ENCODE peak calls at places on chromosome 7, in seven cellular contexts. R, K, T, E, F, X and A are unnamed samples.

GRCh38 chr7:20598479-20599419 is 16.7 kb upstream of the ABCB5 start:
- DNase-seq in R (peak; percentile 51), K (peak; percentile 81), T (no peak), E (peak; percentile 95), F (peak; percentile 71), X (peak; percentile 66), A (peak; percentile 83)

GRCh38 chr7:101094791-101095375 is 9.6 kb downstream of the TRIM56 start:
- DNase-seq in R (no peak), K (peak; percentile 69), T (peak; percentile 66), E (peak; percentile 63), F (peak; percentile 67), X (no peak), A (peak; percentile 78)

GRCh38 chr7:139355320-139355719 is 4.4 kb upstream of the LUC7L2 start:
- DNase-seq in R (no peak), K (peak; percentile 41), T (no peak), E (no peak), F (no peak), X (no peak), A (peak; percentile 27)

GRCh38 chr7:44402401-44403096 is 77.2 kb upstream of the CAMK2B start:
- DNase-seq in R (no peak), K (no peak), T (no peak), E (no peak), F (no peak), X (no peak), A (no peak)

GRCh38 chr7:44251851-44252250 is 51.1 kb downstream of the YKT6 start:
- DNase-seq in R (no peak), K (no peak), T (no peak), E (no peak), F (no peak), X (no peak), A (no peak)

GRCh38 chr7:81186691-81187090 is 267.8 kb upstream of the SEMA3C start:
- DNase-seq in R (no peak), K (peak; percentile 65), T (no peak), E (no peak), F (peak; percentile 24), X (no peak), A (no peak)

GRCh38 chr7:53325061-53325460 is 289.6 kb downstream of the POM121L12 start:
- DNase-seq in R (no peak), K (no peak), T (no peak), E (peak; percentile 62), F (no peak), X (no peak), A (no peak)

GRCh38 chr7:136399378-136399777 is 422.2 kb upstream of the MTPN start:
- DNase-seq in R (no peak), K (no peak), T (no peak), E (no peak), F (no peak), X (no peak), A (no peak)

GRCh38 chr7:7713730-7714129 is 4.7 kb downstream of the RPA3 start:
- DNase-seq in R (no peak), K (no peak), T (no peak), E (no peak), F (no peak), X (no peak), A (no peak)

GRCh38 chr7:50436133-50436802 is 13.9 kb downstream of the FIGNL1 start:
- DNase-seq in R (no peak), K (peak; percentile 74), T (no peak), E (peak; percentile 43), F (peak; percentile 82), X (peak; percentile 59), A (peak; percentile 77)

GRCh38 chr7:92765725-92766124 is 70.6 kb downstream of the CDK6 start:
- DNase-seq in R (no peak), K (peak; percentile 73), T (no peak), E (no peak), F (peak; percentile 88), X (peak; percentile 83), A (peak; percentile 88)

GRCh38 chr7:2512713-2513112 is 6.9 kb upstream of the LFNG start:
- DNase-seq in R (no peak), K (no peak), T (no peak), E (no peak), F (no peak), X (no peak), A (no peak)

GRCh38 chr7:130903358-130903974 is 169.5 kb upstream of the KLF14 start:
- DNase-seq in R (no peak), K (peak; percentile 99), T (no peak), E (peak; percentile 88), F (peak; percentile 98), X (peak; percentile 90), A (peak; percentile 83)

GRCh38 chr7:30264052-30264451 is 20.3 kb upstream of the ZNRF2 start:
- DNase-seq in R (no peak), K (no peak), T (no peak), E (no peak), F (no peak), X (no peak), A (no peak)

GRCh38 chr7:148515237-148515636 is 75.3 kb upstream of the C7orf33 start:
- DNase-seq in R (no peak), K (no peak), T (no peak), E (no peak), F (no peak), X (no peak), A (no peak)

GRCh38 chr7:45679516-45679915 is 105.3 kb downstream of the ADCY1 start:
- DNase-seq in R (no peak), K (no peak), T (peak; percentile 3), E (no peak), F (no peak), X (no peak), A (no peak)

GRCh38 chr7:142012825-142013506 is 17.3 kb downstream of the MGAM start:
- DNase-seq in R (peak; percentile 0), K (no peak), T (no peak), E (no peak), F (no peak), X (peak; percentile 47), A (peak; percentile 20)

GRCh38 chr7:40986351-40986873 is 716.5 kb downstream of the INHBA start:
- DNase-seq in R (no peak), K (peak; percentile 98), T (no peak), E (no peak), F (peak; percentile 98), X (peak; percentile 49), A (peak; percentile 93)

GRCh38 chr7:104482362-104483042 is 154.1 kb downstream of the LHFPL3 start:
- DNase-seq in R (no peak), K (no peak), T (peak; percentile 77), E (no peak), F (no peak), X (no peak), A (no peak)

GRCh38 chr7:19871102-19871501 is 97.7 kb upstream of the TMEM196 start:
- DNase-seq in R (no peak), K (no peak), T (no peak), E (no peak), F (no peak), X (no peak), A (no peak)

GRCh38 chr7:101973130-101973529 is 155.7 kb downstream of the CUX1 start:
- DNase-seq in R (no peak), K (no peak), T (no peak), E (no peak), F (no peak), X (no peak), A (no peak)

GRCh38 chr7:135420786-135421185 is 89.1 kb downstream of the CNOT4 start:
- DNase-seq in R (no peak), K (no peak), T (no peak), E (no peak), F (peak; percentile 17), X (peak; percentile 20), A (peak; percentile 4)

GRCh38 chr7:2554654-2555053 is 670 bp downstream of the BRAT1 start:
- DNase-seq in R (no peak), K (no peak), T (no peak), E (peak; percentile 6), F (no peak), X (no peak), A (peak; percentile 14)

GRCh38 chr7:157139142-157140117 is 704 bp downstream of the UBE3C start:
- DNase-seq in R (peak; percentile 15), K (peak; percentile 39), T (peak; percentile 55), E (no peak), F (peak; percentile 38), X (no peak), A (peak; percentile 80)

GRCh38 chr7:5596046-5596895 is 172.6 kb upstream of the TNRC18 start:
- DNase-seq in R (no peak), K (peak; percentile 92), T (peak; percentile 71), E (peak; percentile 88), F (peak; percentile 95), X (peak; percentile 90), A (peak; percentile 95)

GRCh38 chr7:5594616-5595544 is 171.2 kb upstream of the TNRC18 start:
- DNase-seq in R (peak; percentile 66), K (peak; percentile 36), T (no peak), E (peak; percentile 55), F (peak; percentile 38), X (peak; percentile 60), A (peak; percentile 73)

GRCh38 chr7:5597772-5598171 is 174.1 kb upstream of the TNRC18 start:
- DNase-seq in R (no peak), K (no peak), T (no peak), E (no peak), F (no peak), X (no peak), A (peak; percentile 57)

GRCh38 chr7:5596896-5597246 is 173.2 kb upstream of the TNRC18 start:
- DNase-seq in R (no peak), K (no peak), T (no peak), E (no peak), F (no peak), X (no peak), A (peak; percentile 23)

DNA sequence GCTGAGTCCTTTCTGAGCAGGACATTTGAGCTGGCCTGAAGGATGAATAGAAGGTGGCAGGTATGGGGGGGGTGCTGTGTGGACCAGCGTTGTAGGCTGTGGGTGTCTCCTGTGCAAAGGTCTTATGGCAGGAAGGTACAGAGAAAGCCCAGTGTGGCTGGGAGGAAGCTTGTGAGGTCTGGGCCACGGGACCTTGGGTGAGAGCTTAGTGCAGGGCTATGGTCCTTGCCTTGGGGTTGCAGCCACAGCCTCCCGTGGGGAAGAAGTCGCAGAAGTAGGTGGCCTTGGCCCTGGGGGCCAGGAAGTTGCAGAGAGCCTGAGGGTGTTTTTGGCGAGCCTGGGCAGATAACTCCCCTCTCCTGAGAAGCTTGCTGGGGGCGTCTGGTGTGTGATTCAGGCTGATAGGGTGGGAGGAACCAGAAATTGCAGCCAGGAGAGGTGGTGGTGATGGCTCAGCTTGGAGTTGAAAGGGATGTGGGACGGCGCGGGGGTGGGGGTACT is 172.0 kb upstream of the TNRC18 start:
- DNase-seq in R (no peak), K (no peak), T (no peak), E (no peak), F (peak; percentile 76), X (peak; percentile 78), A (no peak)
- H3K4me1 ChIP-seq in R (peaks cover 22% of the 10 kb centered on the region), K (peaks cover 31% of the 10 kb centered on the region), T (peaks cover 19% of the 10 kb centered on the region), E (peaks cover 44% of the 10 kb centered on the region), F (peaks cover 33% of the 10 kb centered on the region), X (peaks cover 50% of the 10 kb centered on the region), A (peaks cover 43% of the 10 kb centered on the region)

GRCh38 chr7:97731736-97732370 is at the start of gene TAC1:
- DNase-seq in R (peak; percentile 43), K (peak; percentile 11), T (no peak), E (no peak), F (no peak), X (no peak), A (peak; percentile 22)
- H3K9ac ChIP-seq in R (peak within 1 kb of the TSS; percentile 77), K (no peak within 1 kb of the TSS), T (no peak within 1 kb of the TSS), E (no peak within 1 kb of the TSS), F (no peak within 1 kb of the TSS), X (no peak within 1 kb of the TSS), A (no peak within 1 kb of the TSS)

GRCh38 chr7:37342665-37343471 is 105.8 kb downstream of the ELMO1 start:
- DNase-seq in R (no peak), K (no peak), T (peak; percentile 27), E (peak; percentile 37), F (no peak), X (peak; percentile 12), A (no peak)
- H3K4me3 ChIP-seq in R (no peak overlapping the region), K (no peak overlapping the region), T (no peak overlapping the region), E (no peak overlapping the region), F (no peak overlapping the region), X (no peak overlapping the region), A (no peak overlapping the region)

GRCh38 chr7:129426482-129426881 is 7.8 kb upstream of the STRIP2 start:
- DNase-seq in R (no peak), K (no peak), T (no peak), E (no peak), F (no peak), X (no peak), A (no peak)
- H3K4me1 ChIP-seq in R (no peaks in the 10 kb centered on the region), K (no peaks in the 10 kb centered on the region), T (no peaks in the 10 kb centered on the region), E (peaks cover 4% of the 10 kb centered on the region), F (no peaks in the 10 kb centered on the region), X (no peaks in the 10 kb centered on the region), A (no peaks in the 10 kb centered on the region)